ENCODE peak calls at places on chromosomes 11 and 22, in seven cellular contexts. H is activated CD4-positive, alpha-beta T cell treated with anti-CD3 and anti-CD28 coated beads, Interleukin-2, amount 50 U/mL, for 24 hours; I is AML-193; Y is tibial artery; U is AG10803; J is NCI-H524; P is transverse colon. E is an unnamed sample.
A peak's percentile ranks its signal among the peaks of the same experiment; 100 is the strongest.

GRCh38 chr11:1118755-1119275 is 38.9 kb upstream of the MUC5AC start:
- DNase-seq in U (no peak), H (no peak), P (no peak), J (no peak), I (no peak), Y (peak; percentile 43), E (no peak)

GRCh38 chr11:107591098-107591445 is at the start of gene ELMOD1:
- DNase-seq in I (no peak), U (peak; percentile 40), H (no peak), Y (peak; percentile 68), J (peak; percentile 67), P (peak; percentile 19), E (peak; percentile 16)

GRCh38 chr22:42270178-42270511 is 308 bp downstream of the TCF20 start:
- DNase-seq in U (no peak), H (no peak), P (no peak), J (no peak), I (no peak), Y (no peak), E (peak; percentile 54)

GRCh38 chr11:58613228-58613627 is 9.2 kb upstream of the CNTF start:
- DNase-seq in Y (no peak), J (no peak), H (no peak), U (no peak), P (no peak), I (no peak), E (no peak)

GRCh38 chr22:46748948-46749681 is 11.1 kb upstream of the CERK start:
- DNase-seq in Y (no peak), H (peak; percentile 47), I (peak; percentile 51), J (no peak), U (peak; percentile 72), P (no peak), E (peak; percentile 20)

GRCh38 chr11:126113515-126113957 is 50.9 kb upstream of the CDON start:
- DNase-seq in I (no peak), P (peak; percentile 90), Y (peak; percentile 97), U (peak; percentile 99), H (no peak), J (peak; percentile 95), E (peak; percentile 43)

GRCh38 chr11:61629082-61629481 is 48.2 kb upstream of the SYT7 start:
- DNase-seq in J (no peak), U (no peak), I (no peak), H (no peak), Y (no peak), P (no peak), E (no peak)

GRCh38 chr22:21009638-21010425 is 5.1 kb upstream of the P2RX6 start:
- DNase-seq in P (peak; percentile 35), I (peak; percentile 11), Y (no peak), J (no peak), U (peak; percentile 33), H (no peak), E (peak; percentile 77)

GRCh38 chr22:26643368-26644100 is 13.9 kb upstream of the MIAT start:
- DNase-seq in Y (no peak), U (no peak), J (no peak), H (no peak), P (no peak), I (no peak), E (no peak)

GRCh38 chr11:110069158-110069737 is 23.9 kb upstream of the ZC3H12C start:
- DNase-seq in U (peak; percentile 66), I (peak; percentile 79), P (peak; percentile 57), H (no peak), Y (no peak), J (no peak), E (peak; percentile 57)

GRCh38 chr11:110433393-110434333 is 3.9 kb downstream of the FDX1 start:
- DNase-seq in H (no peak), U (peak; percentile 44), Y (no peak), P (no peak), J (no peak), I (peak; percentile 39), E (peak; percentile 47)

GRCh38 chr11:125952973-125953372 is 7.1 kb downstream of the VSIG10L2 start:
- DNase-seq in P (peak; percentile 69), J (no peak), I (no peak), U (no peak), Y (no peak), H (no peak), E (no peak)

GRCh38 chr11:126007263-126007662 is 55.4 kb downstream of the CDON start:
- DNase-seq in H (no peak), U (peak; percentile 64), P (no peak), Y (no peak), I (no peak), J (no peak), E (no peak)

GRCh38 chr11:123183391-123184099 is 11.5 kb downstream of the CLMP start:
- DNase-seq in Y (no peak), J (no peak), P (no peak), I (no peak), H (no peak), U (no peak), E (no peak)

GRCh38 chr11:65181569-65182257 is at the start of gene CAPN1:
- DNase-seq in Y (peak; percentile 91), U (peak; percentile 76), H (peak; percentile 73), P (peak; percentile 91), J (no peak), I (peak; percentile 45), E (peak; percentile 97)

GRCh38 chr11:73981051-73981805 is 1.4 kb downstream of the UCP2 start:
- DNase-seq in U (no peak), P (no peak), J (no peak), Y (no peak), I (no peak), H (no peak), E (peak; percentile 25)

GRCh38 chr22:30361916-30362631 is 5.3 kb downstream of the CCDC157 start:
- DNase-seq in Y (no peak), J (no peak), U (no peak), P (no peak), H (no peak), I (no peak), E (no peak)

GRCh38 chr11:45133871-45134270 is 12.6 kb upstream of the PRDM11 start:
- DNase-seq in I (no peak), P (no peak), Y (no peak), U (no peak), H (no peak), J (no peak), E (no peak)

GRCh38 chr22:25564979-25565677 is 653 bp downstream of the GRK3 start:
- DNase-seq in U (no peak), Y (no peak), I (no peak), H (no peak), J (peak; percentile 23), P (peak; percentile 17), E (peak; percentile 43)

GRCh38 chr11:2088746-2089535 is 50.2 kb downstream of the IGF2 start:
- DNase-seq in Y (no peak), P (no peak), J (no peak), I (no peak), U (no peak), H (no peak), E (peak; percentile 47)

GRCh38 chr22:38718414-38718813 is 12.7 kb downstream of the GTPBP1 start:
- DNase-seq in P (peak; percentile 79), I (no peak), H (no peak), Y (peak; percentile 85), U (peak; percentile 78), J (no peak), E (no peak)

GRCh38 chr22:19641254-19641982 is 72.9 kb upstream of the SEPTIN5 start:
- DNase-seq in Y (peak; percentile 34), P (no peak), H (no peak), I (no peak), U (no peak), J (no peak), E (no peak)

GRCh38 chr22:46421272-46421671 is 85.8 kb downstream of the TRMU start:
- DNase-seq in P (no peak), Y (no peak), I (no peak), H (no peak), J (no peak), U (no peak), E (no peak)

GRCh38 chr11:74683941-74684481 is 47.2 kb downstream of the CHRDL2 start:
- DNase-seq in I (no peak), J (no peak), P (no peak), H (no peak), U (peak; percentile 53), Y (peak; percentile 61), E (no peak)

GRCh38 chr11:45917286-45917622 is 423 bp downstream of the PEX16 start:
- DNase-seq in U (no peak), H (no peak), Y (no peak), P (peak; percentile 31), I (no peak), J (no peak), E (no peak)

GRCh38 chr11:19288256-19288655 is 47.5 kb upstream of the E2F8 start:
- DNase-seq in P (no peak), J (no peak), U (no peak), I (no peak), H (no peak), Y (no peak), E (no peak)

GRCh38 chr22:44664149-44664548 is 37.9 kb upstream of the PRR5 start:
- DNase-seq in Y (peak; percentile 81), U (peak; percentile 48), J (no peak), H (no peak), I (peak; percentile 90), P (peak; percentile 67), E (peak; percentile 80)

GRCh38 chr22:22039286-22040074 is 56.9 kb upstream of the TOP3B start:
- DNase-seq in H (no peak), J (no peak), Y (no peak), U (no peak), P (no peak), I (no peak), E (no peak)

GRCh38 chr11:70099578-70100282 is 21.6 kb downstream of the ANO1 start:
- DNase-seq in J (no peak), H (no peak), I (no peak), P (no peak), U (peak; percentile 6), Y (peak; percentile 80), E (no peak)

GRCh38 chr11:2531987-2532703 is 87.3 kb downstream of the KCNQ1 start:
- DNase-seq in I (no peak), Y (peak; percentile 64), J (no peak), H (no peak), U (no peak), P (peak; percentile 8), E (no peak)

GRCh38 chr11:124446926-124447325 is 1.4 kb upstream of the OR8B8 start:
- DNase-seq in J (no peak), Y (no peak), I (no peak), U (no peak), H (no peak), P (no peak), E (no peak)

GRCh38 chr11:87743002-87743401 is 432.2 kb downstream of the RAB38 start:
- DNase-seq in H (no peak), U (no peak), I (no peak), P (no peak), Y (no peak), J (peak; percentile 10), E (peak; percentile 20)

GRCh38 chr22:31881198-31881597 is 63.1 kb upstream of the YWHAH start:
- DNase-seq in Y (peak; percentile 3), P (no peak), H (no peak), J (no peak), U (no peak), I (no peak), E (no peak)

GRCh38 chr11:2704896-2705606 is 5.3 kb upstream of the KCNQ1OT1 start:
- DNase-seq in U (no peak), I (no peak), Y (no peak), J (no peak), H (no peak), P (no peak), E (no peak)

GRCh38 chr11:441043-441417 is 781 bp downstream of the ANO9 start:
- DNase-seq in U (no peak), Y (no peak), I (no peak), P (no peak), H (no peak), J (no peak), E (no peak)